ENCODE peak calls at places on chromosomes 7 and 10, in four cellular contexts. Y is uterus, O is fibroblast of lung, Q is MM.1S. R is an unnamed sample. For H3K9me3, the result is how much of the 10 kb centered on the place peaks cover.

GRCh38 chr7:151038951-151039849 is 9.1 kb upstream of the ASIC3 start:
- DNase-seq in Y (peak), O (peak), Q (no peak), R (peak)

GRCh38 chr10:110399163-110400094 is 94.7 kb upstream of the SMNDC1 start:
- DNase-seq in Y (no peak), O (peak), Q (no peak), R (no peak)

GRCh38 chr10:115745943-115746342 is 527.1 kb downstream of the GFRA1 start:
- DNase-seq in Y (no peak), O (no peak), Q (no peak), R (no peak)

GRCh38 chr7:96547371-96547811 is 162.3 kb downstream of the SEM1 start:
- DNase-seq in Y (no peak), O (no peak), Q (no peak), R (no peak)

GRCh38 chr7:93147358-93147757 is 827 bp downstream of the SAMD9L start:
- DNase-seq in Y (peak), O (peak), Q (peak), R (no peak)

GRCh38 chr10:28566458-28566857 is 33.5 kb downstream of the WAC start:
- DNase-seq in Y (no peak), O (no peak), Q (no peak), R (no peak)

GRCh38 chr7:154857728-154858681 is 144.9 kb downstream of the PAXIP1 start:
- DNase-seq in Y (no peak), O (no peak), Q (no peak), R (no peak)

GRCh38 chr10:120426306-120426705 is 30.7 kb upstream of the PLPP4 start:
- DNase-seq in Y (no peak), O (peak), Q (no peak), R (no peak)

GRCh38 chr7:32221756-32222155 is 151.5 kb upstream of the PDE1C start:
- DNase-seq in Y (no peak), O (no peak), Q (no peak), R (no peak)

GRCh38 chr10:133102415-133103095 is 14.8 kb downstream of the ADGRA1 start:
- DNase-seq in Y (no peak), O (no peak), Q (no peak), R (no peak)

GRCh38 chr10:112614072-112614471 is 167.1 kb downstream of the VTI1A start:
- DNase-seq in Y (no peak), O (no peak), Q (no peak), R (no peak)

GRCh38 chr7:122362473-122362872 is 57.9 kb upstream of the FEZF1 start:
- DNase-seq in Y (no peak), O (no peak), Q (no peak), R (no peak)

GRCh38 chr10:125008689-125009579 is 67.0 kb downstream of the ZRANB1 start:
- DNase-seq in Y (no peak), O (no peak), Q (no peak), R (peak)

GRCh38 chr10:104033401-104033930 is 52.2 kb downstream of the COL17A1 start:
- DNase-seq in Y (no peak), O (no peak), Q (no peak), R (no peak)

GRCh38 chr7:132485600-132486594 is 90.4 kb downstream of the PLXNA4 start:
- DNase-seq in Y (peak), O (peak), Q (peak), R (peak)

GRCh38 chr7:28136885-28137284 is 43.7 kb downstream of the JAZF1 start:
- DNase-seq in Y (no peak), O (no peak), Q (no peak), R (no peak)

GRCh38 chr7:156475666-156476065 is 164.9 kb upstream of the RNF32 start:
- DNase-seq in Y (no peak), O (peak), Q (no peak), R (no peak)

GRCh38 chr7:30771859-30772429 is 727 bp downstream of the MINDY4 start:
- DNase-seq in Y (no peak), O (peak), Q (peak), R (no peak)

GRCh38 chr10:29595636-29596225 is 39.0 kb downstream of the SVIL start:
- DNase-seq in Y (no peak), O (peak), Q (no peak), R (peak)

DNA sequence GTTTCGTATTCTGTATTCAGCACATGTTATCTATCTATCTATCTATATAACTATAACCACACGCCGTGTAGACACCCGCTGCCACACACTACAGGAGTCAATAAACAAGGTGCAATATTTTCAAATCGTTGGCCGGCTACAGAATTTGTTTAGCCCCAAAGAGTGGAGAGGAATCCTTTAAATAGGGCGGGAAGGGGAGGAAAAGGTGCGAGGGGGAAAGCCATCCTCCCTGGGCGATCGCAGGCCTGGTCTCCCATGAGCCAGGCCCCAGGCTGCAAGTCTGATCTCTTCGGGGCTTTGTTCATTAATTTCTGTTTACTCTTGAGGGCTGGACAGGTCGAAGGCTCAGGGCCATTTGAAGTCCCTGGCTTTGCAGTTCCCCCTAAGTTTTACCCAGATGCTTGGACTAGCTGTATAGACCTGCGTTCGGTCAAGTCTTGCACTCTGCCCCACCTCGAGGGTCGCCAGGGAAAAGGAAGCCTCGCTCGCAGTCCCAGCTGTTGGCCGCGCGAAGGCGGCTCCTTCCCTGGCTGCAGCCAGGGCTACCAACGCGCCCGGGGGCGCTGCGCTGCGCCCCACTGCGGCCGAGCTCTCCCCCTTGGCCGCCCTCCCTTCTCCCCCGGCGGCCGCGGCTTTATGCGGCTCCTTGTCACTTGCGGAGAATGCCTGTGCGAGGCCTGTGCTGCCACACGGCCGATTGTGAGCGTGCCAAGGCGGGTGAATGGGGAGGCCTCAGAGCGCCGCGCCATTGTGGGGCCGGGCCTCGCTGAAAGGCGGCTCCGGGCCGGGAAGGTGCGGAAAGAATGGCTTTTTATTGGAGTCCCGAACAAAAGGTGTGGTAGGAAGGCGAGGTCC is 3.9 kb downstream of the NKX2-3 start:
- DNase-seq in Y (no peak), O (no peak), Q (no peak), R (no peak)
- H3K4me3 ChIP-seq in Y (no peak), O (no peak), Q (peak), R (peak)

DNA sequence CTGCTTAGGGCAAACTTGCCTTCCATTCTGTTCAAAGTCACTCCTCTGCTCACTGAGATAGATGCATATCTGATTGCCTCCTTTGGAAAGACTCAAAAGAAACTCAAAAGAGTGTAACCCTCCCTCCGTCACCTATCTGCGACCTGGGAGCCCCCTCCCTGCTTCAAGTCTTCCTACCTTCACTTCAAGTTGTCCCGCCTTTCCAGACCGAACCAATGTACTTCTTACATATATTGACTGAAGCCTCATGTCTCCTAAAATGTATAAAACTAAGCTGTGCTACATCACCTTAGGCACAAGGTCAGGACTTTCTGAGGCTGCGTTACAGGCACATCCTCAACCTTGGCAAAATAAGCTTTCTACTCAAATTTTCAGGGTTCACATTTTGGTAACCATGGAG is 77.4 kb upstream of the C1GALT1 start:
- DNase-seq in Y (no peak), O (no peak), Q (no peak), R (no peak)
- H3K9me3 ChIP-seq in Y (under half), O (under half), Q (under half), R (under half)

GRCh38 chr10:75000748-75001321 is 110.6 kb upstream of the SAMD8 start:
- DNase-seq in Y (no peak), O (no peak), Q (peak), R (no peak)
- H3K4me3 ChIP-seq in Y (no peak), O (no peak), Q (peak), R (no peak)

DNA sequence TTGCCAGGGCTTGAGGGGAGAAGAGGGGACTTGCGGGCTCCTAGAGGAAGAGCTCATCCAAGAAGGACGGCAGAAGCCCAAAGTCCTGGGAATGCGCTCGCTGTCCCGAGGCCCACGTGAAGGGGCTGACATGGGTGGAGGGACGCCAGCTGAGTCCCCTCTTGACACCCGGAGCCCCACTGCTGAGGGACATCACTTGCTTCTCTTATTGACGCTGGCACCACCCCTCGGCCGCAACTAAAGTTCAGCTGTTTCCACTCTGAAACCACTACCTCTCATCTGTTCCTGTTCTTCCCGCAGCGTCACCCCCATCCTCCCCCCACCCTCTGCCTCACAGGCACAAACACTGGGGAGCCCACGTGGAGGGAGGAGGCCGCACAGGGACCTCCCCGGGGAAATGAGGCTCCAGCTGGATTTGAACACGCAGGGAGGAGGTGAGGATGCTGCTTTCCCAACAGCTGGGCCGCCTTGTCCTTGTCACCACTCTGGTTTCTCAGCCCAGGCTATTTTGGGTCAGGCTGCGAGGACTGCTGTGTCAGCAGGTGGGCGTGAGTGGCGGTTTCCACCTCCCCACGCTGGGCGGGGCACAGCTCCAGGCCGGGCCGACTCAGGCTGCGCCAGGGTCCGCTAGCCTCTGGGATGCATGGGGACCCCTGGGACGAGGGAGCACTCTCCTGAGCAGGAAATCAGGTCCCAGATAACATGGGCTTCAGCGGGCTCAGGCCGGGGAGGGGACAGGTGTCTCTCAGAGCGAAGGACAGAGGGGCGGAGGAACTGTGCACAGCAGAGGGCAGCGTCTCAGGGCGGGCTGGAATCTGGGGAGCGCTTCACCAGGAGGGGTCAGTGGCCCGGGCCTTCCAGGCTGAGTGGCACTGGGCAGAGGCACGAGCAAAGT is 156.3 kb downstream of the ZNF248 start:
- DNase-seq in Y (no peak), O (no peak), Q (peak), R (no peak)
- H3K9me3 ChIP-seq in Y (under half), O (under half), Q (under half), R (under half)